ENCODE peak calls at places on chromosomes 11 and 22, in eight cellular contexts. X, S, Y, P, Z, E, C and W are unnamed samples.
A peak's percentile ranks its signal among the peaks of the same experiment; 100 is the strongest.

GRCh38 chr22:21984793-21985192 is 2.2 kb upstream of the TOP3B start:
- DNase-seq in X (no peak), S (peak; percentile 86), Y (no peak), P (no peak), Z (no peak), E (no peak), C (peak; percentile 14), W (no peak)

GRCh38 chr11:17640493-17641164 is 78.7 kb upstream of the MYOD1 start:
- DNase-seq in X (no peak), S (no peak), Y (no peak), P (no peak), Z (no peak), E (no peak), C (no peak), W (no peak)

GRCh38 chr22:17842386-17842785 is 68.1 kb upstream of the BID start:
- DNase-seq in X (no peak), S (peak; percentile 95), Y (no peak), P (no peak), Z (no peak), E (no peak), C (no peak), W (no peak)

GRCh38 chr11:43943931-43944751 is 1.7 kb downstream of the C11orf96 start:
- DNase-seq in X (peak; percentile 53), S (no peak), Y (no peak), P (no peak), Z (no peak), E (peak; percentile 25), C (no peak), W (no peak)

GRCh38 chr11:16925495-16926065 is 88.6 kb downstream of the PLEKHA7 start:
- DNase-seq in X (peak; percentile 62), S (no peak), Y (no peak), P (no peak), Z (no peak), E (peak; percentile 50), C (no peak), W (no peak)

GRCh38 chr11:849951-850776 is 7.5 kb downstream of the TSPAN4 start:
- DNase-seq in X (no peak), S (no peak), Y (no peak), P (no peak), Z (no peak), E (no peak), C (no peak), W (no peak)

GRCh38 chr11:113862430-113862829 is 12.9 kb downstream of the USP28 start:
- DNase-seq in X (no peak), S (no peak), Y (no peak), P (no peak), Z (no peak), E (peak; percentile 8), C (peak; percentile 12), W (no peak)

GRCh38 chr22:43853328-43853931 is 8.9 kb downstream of the SULT4A1 start:
- DNase-seq in X (no peak), S (no peak), Y (no peak), P (no peak), Z (no peak), E (no peak), C (no peak), W (no peak)

GRCh38 chr22:38730411-38730871 is 24.7 kb downstream of the GTPBP1 start:
- DNase-seq in X (no peak), S (no peak), Y (no peak), P (no peak), Z (no peak), E (no peak), C (no peak), W (no peak)

GRCh38 chr11:33835143-33835878 is 56.6 kb downstream of the LMO2 start:
- DNase-seq in X (no peak), S (peak; percentile 74), Y (no peak), P (no peak), Z (peak; percentile 14), E (peak; percentile 35), C (peak; percentile 84), W (peak; percentile 21)

GRCh38 chr11:127521413-127521812 is 520.8 kb upstream of the KIRREL3 start:
- DNase-seq in X (no peak), S (no peak), Y (no peak), P (no peak), Z (no peak), E (no peak), C (peak; percentile 64), W (no peak)

GRCh38 chr22:29733362-29734322 is 13.8 kb downstream of the CABP7 start:
- DNase-seq in X (no peak), S (peak; percentile 92), Y (no peak), P (no peak), Z (no peak), E (no peak), C (no peak), W (no peak)

GRCh38 chr11:127103586-127104388 is 103.2 kb upstream of the KIRREL3 start:
- DNase-seq in X (no peak), S (no peak), Y (no peak), P (no peak), Z (no peak), E (no peak), C (no peak), W (no peak)

GRCh38 chr22:48423481-48423901 is 1404.2 kb downstream of the BRD1 start:
- DNase-seq in X (no peak), S (no peak), Y (no peak), P (no peak), Z (no peak), E (no peak), C (peak; percentile 4), W (no peak)

GRCh38 chr11:35608502-35608901 is 9.8 kb upstream of the FJX1 start:
- DNase-seq in X (no peak), S (no peak), Y (no peak), P (no peak), Z (no peak), E (no peak), C (no peak), W (no peak)

GRCh38 chr11:58152776-58153175 is 27.4 kb upstream of the OR9I1 start:
- DNase-seq in X (no peak), S (no peak), Y (no peak), P (no peak), Z (no peak), E (no peak), C (no peak), W (no peak)

GRCh38 chr11:60691636-60692035 is 7.8 kb upstream of the MS4A8 start:
- DNase-seq in X (no peak), S (no peak), Y (no peak), P (no peak), Z (no peak), E (no peak), C (no peak), W (no peak)

GRCh38 chr11:60809691-60810090 is 24.6 kb downstream of the MS4A10 start:
- DNase-seq in X (no peak), S (no peak), Y (no peak), P (no peak), Z (no peak), E (no peak), C (no peak), W (no peak)

GRCh38 chr11:134069996-134070845 is 1.3 kb downstream of the JAM3 start:
- DNase-seq in X (no peak), S (no peak), Y (no peak), P (no peak), Z (no peak), E (no peak), C (no peak), W (no peak)

GRCh38 chr11:108286369-108286768 is 63.5 kb downstream of the ATM start:
- DNase-seq in X (no peak), S (peak; percentile 30), Y (no peak), P (no peak), Z (no peak), E (no peak), C (no peak), W (no peak)

GRCh38 chr11:113623114-113623513 is 83.0 kb downstream of the TMPRSS5 start:
- DNase-seq in X (no peak), S (peak; percentile 76), Y (no peak), P (no peak), Z (no peak), E (no peak), C (no peak), W (no peak)

GRCh38 chr11:1209371-1210057 is 13.4 kb upstream of the MUC5B start:
- DNase-seq in X (no peak), S (no peak), Y (no peak), P (no peak), Z (no peak), E (no peak), C (no peak), W (peak; percentile 7)

GRCh38 chr22:46996595-46997310 is 234.3 kb downstream of the TBC1D22A start:
- DNase-seq in X (no peak), S (no peak), Y (no peak), P (no peak), Z (no peak), E (peak; percentile 11), C (peak; percentile 3), W (no peak)

GRCh38 chr11:86736303-86737143 is 63.8 kb upstream of the PRSS23 start:
- DNase-seq in X (no peak), S (no peak), Y (no peak), P (no peak), Z (no peak), E (no peak), C (no peak), W (no peak)

GRCh38 chr11:47979378-47980092 is 824 bp upstream of the PTPRJ start:
- DNase-seq in X (no peak), S (no peak), Y (no peak), P (no peak), Z (no peak), E (peak; percentile 61), C (no peak), W (no peak)